ENCODE peak calls at places on chromosome 1, in four cellular contexts. H, L, I and A are unnamed samples.

GRCh38 chr1:28249013-28249870 is 10.1 kb upstream of the SESN2 start:
- DNase-seq in H (no peak), L (peak; percentile 66), I (no peak), A (peak; percentile 40)

GRCh38 chr1:101697057-101697456 is 299.7 kb downstream of the OLFM3 start:
- DNase-seq in H (no peak), L (no peak), I (no peak), A (peak; percentile 33)

GRCh38 chr1:209620484-209620879 is 31.7 kb downstream of the LAMB3 start:
- DNase-seq in H (no peak), L (no peak), I (no peak), A (no peak)

GRCh38 chr1:11795238-11795890 is 10.4 kb downstream of the MTHFR start:
- DNase-seq in H (no peak), L (no peak), I (no peak), A (no peak)

GRCh38 chr1:63326106-63326472 is 3.7 kb downstream of the FOXD3 start:
- DNase-seq in H (no peak), L (no peak), I (no peak), A (no peak)

GRCh38 chr1:103056423-103056822 is 51.9 kb downstream of the COL11A1 start:
- DNase-seq in H (no peak), L (no peak), I (no peak), A (no peak)

GRCh38 chr1:245074232-245074747 is 80.5 kb upstream of the KIF26B start:
- DNase-seq in H (no peak), L (no peak), I (no peak), A (no peak)

GRCh38 chr1:216528816-216529215 is 105.6 kb upstream of the USH2A start:
- DNase-seq in H (no peak), L (no peak), I (no peak), A (peak; percentile 86)

GRCh38 chr1:161099090-161099802 is 1.1 kb downstream of the KLHDC9 start:
- DNase-seq in H (no peak), L (no peak), I (no peak), A (no peak)

GRCh38 chr1:14267991-14268390 is 330.5 kb upstream of the KAZN start:
- DNase-seq in H (no peak), L (no peak), I (no peak), A (no peak)

GRCh38 chr1:172637522-172637921 is 21.4 kb upstream of the FASLG start:
- DNase-seq in H (no peak), L (no peak), I (no peak), A (no peak)

GRCh38 chr1:54952950-54953718 is 27.3 kb upstream of the TMEM61 start:
- DNase-seq in H (no peak), L (no peak), I (no peak), A (no peak)

GRCh38 chr1:167330601-167331293 is 110.1 kb downstream of the POU2F1 start:
- DNase-seq in H (no peak), L (no peak), I (no peak), A (peak; percentile 81)

GRCh38 chr1:24483441-24483840 is 19.2 kb upstream of the RCAN3 start:
- DNase-seq in H (no peak), L (peak; percentile 60), I (no peak), A (no peak)
- H3K4me1 ChIP-seq in H (no peaks in the 10 kb centered on the region), L (peaks cover 5% of the 10 kb centered on the region), I (peaks cover 87% of the 10 kb centered on the region), A (peaks cover 4% of the 10 kb centered on the region)

GRCh38 chr1:17540255-17541001 is 930 bp downstream of the ARHGEF10L start:
- DNase-seq in H (peak; percentile 80), L (peak; percentile 50), I (no peak), A (no peak)
- H3K27ac ChIP-seq in H (peak overlapping the region; percentile 93), L (no peak overlapping the region), I (no peak overlapping the region), A (no peak overlapping the region)

GRCh38 chr1:202563818-202564217 is 146.4 kb downstream of the SYT2 start:
- DNase-seq in H (no peak), L (no peak), I (no peak), A (no peak)

GRCh38 chr1:202564958-202565497 is 145.2 kb downstream of the SYT2 start:
- DNase-seq in H (no peak), L (no peak), I (no peak), A (peak; percentile 69)

GRCh38 chr1:202562443-202563060 is 147.7 kb downstream of the SYT2 start:
- DNase-seq in H (no peak), L (no peak), I (no peak), A (no peak)

GRCh38 chr1:202561726-202562442 is 148.4 kb downstream of the SYT2 start:
- DNase-seq in H (no peak), L (no peak), I (no peak), A (peak; percentile 93)

DNA sequence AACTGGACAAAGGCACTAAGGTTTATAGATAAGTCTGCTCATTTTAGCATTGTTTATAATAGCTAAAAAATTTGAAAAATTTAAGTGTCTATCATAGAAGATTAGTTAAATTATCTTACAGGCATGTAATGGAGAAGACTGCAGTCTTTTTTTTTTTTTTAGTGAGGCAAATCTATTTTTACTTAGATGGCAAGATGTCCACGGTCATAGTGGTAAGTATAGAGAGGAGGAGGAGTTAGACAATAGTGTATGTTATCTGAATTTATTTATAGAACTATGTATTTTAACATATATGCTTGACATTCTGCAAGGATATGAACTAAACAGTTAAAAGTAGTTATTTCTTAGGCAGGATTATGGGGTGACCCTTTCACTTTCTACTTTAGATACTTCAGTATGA is 149.0 kb downstream of the SYT2 start:
- DNase-seq in H (no peak), L (no peak), I (no peak), A (peak; percentile 49)
- H3K4me1 ChIP-seq in H (peaks cover 23% of the 10 kb centered on the region), L (no peaks in the 10 kb centered on the region), I (no peaks in the 10 kb centered on the region), A (peaks cover 53% of the 10 kb centered on the region)

DNA sequence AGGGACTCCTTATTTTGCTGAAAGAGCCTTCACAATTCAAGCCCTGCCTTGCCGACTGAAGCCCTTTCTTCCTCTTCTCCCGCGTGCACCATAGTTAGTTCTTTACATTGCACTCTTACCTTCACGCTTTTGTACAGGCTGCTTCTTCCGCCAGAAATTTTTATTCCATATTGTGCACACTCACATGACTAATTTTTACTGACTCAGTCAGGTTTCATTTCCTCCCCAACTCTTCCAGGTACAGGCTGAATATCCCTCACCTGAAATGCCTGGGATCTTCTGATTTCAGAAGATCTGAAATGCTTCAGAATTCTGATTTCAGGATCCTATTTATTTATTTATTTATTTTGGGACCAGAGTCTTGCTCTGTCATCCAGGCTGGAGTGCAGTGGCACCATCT is 172.8 kb downstream of the ZNF281 start:
- DNase-seq in H (no peak), L (no peak), I (no peak), A (no peak)
- H3K27ac ChIP-seq in H (no peak overlapping the region), L (no peak overlapping the region), I (no peak overlapping the region), A (no peak overlapping the region)

DNA sequence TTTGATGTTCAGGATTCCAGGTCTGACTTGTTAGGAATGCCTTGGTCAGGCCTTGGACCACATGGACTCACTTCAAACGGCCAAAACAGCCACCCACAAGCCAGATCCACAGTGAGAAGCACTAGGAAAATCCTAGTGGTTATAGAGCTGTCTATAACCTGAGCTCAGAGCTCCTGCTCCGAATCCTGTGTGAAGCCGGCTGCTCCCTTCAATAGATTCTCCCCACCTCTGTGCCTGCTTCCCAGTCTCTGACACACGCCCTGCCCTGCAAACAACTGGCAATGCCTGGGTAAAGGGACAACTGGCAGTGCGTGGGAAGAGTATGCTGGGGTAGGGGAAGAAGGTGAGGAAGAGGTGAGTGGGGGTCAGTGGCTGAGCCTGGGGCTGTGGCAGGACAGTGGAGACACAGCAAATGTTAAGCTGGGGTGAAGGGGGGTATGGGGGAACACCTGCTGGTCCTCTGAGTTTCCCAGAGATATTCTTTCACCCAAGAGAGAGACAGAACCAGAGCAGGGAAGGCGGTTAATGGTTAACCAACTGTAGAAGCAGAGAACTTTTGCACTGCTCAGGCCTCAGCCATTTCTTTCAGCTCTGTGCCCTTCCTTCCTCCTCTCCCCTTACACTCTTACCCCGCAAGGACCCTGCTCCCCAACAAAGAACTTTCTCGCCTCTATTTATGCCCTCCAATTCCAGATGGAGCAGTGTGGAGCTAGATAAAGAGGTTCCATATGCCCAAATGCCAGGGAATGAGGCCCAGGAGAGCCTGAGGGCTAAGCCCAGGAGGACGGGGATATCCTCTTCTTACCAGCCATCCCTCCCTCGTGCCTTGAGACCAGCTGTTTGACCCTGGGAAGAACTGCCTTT is 4.4 kb downstream of the PLXNA2 start:
- DNase-seq in H (no peak), L (peak; percentile 70), I (no peak), A (no peak)
- H3K4me1 ChIP-seq in H (peaks cover 4% of the 10 kb centered on the region), L (peaks cover 17% of the 10 kb centered on the region), I (peaks cover 19% of the 10 kb centered on the region), A (peaks cover 5% of the 10 kb centered on the region)

DNA sequence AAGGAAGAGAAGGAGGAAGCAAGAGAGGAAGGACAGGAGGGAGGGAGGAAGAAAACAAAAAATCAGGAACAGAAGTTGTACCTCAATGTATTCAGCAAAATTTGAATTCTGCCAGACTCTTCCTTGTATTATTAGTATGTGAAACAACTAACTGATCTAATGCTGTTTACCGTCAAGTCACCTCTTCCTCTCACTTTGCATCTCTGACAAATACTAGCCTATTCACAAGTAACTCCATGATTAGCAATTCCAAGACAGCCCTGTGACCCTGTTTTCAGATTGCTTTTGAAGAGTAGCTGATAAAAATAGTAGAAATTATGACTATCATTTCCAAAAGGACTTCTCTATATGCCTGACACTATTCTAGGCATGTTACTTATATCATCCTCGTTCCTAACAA is 445.4 kb downstream of the NEGR1 start:
- DNase-seq in H (no peak), L (no peak), I (no peak), A (no peak)
- H3K27ac ChIP-seq in H (no peak overlapping the region), L (no peak overlapping the region), I (no peak overlapping the region), A (no peak overlapping the region)

DNA sequence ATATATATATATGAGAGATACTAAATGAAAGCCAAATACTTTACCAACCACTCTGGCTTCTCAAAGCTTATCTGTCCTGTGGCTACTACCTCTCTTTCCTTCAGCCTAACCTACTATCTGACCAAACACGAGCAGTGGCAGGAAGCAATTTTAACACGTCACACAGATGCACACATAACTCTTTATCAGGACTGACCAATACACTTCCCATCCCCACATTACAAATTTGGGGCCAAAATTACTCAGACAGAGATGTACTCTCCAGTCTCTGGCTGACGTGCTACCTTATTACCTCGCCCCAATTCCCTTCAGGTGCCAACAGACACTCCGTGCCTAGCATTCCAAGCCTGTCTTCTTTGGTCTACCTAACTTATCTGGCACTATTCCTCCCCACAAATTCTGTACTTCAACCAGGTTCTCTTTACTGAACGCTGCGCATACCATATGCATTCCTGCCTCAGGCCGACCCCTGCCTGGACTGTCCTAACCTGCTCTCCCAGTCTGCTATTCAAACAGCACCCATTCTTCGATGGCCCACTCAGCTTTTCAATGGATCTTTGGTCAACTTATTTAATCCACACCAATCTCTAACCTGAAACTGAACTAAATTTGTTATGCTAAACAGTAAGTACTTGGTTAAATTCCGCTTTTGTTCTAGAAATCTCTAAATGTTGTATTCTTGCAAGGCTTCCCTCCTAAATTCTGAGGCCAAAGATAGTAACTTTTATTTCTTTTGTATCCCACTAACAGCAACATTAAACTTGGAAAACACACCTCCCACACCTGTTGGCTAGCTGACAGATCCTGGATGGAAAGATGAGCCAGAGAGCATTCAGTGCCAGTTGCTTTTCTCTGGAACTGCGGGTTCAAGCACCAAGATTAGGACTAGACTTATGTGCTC is 27.9 kb downstream of the RERE start:
- DNase-seq in H (no peak), L (no peak), I (no peak), A (no peak)
- H3K4me1 ChIP-seq in H (no peaks in the 10 kb centered on the region), L (no peaks in the 10 kb centered on the region), I (no peaks in the 10 kb centered on the region), A (no peaks in the 10 kb centered on the region)